ENCODE peak calls at places on chromosome 1, in five cellular contexts. V is nephron progenitor cell; E is stimulated activated CD4-positive, alpha-beta T cell treated with anti-CD3 and anti-CD28 coated beads, Interleukin-2, amount 100 ng/mL, for 48 hours; M is HS-5; P is stimulated activated CD8-positive, alpha-beta memory T cell treated with anti-CD3 and anti-CD28 coated beads, Interleukin-15, amount 100 ng/mL, for 48 hours. Y is an unnamed sample.

GRCh38 chr1:234823191-234824176 is 213.5 kb upstream of the IRF2BP2 start:
- DNase-seq in E (no peak), V (no peak), M (no peak), P (no peak), Y (no peak)

GRCh38 chr1:117001254-117001927 is at the start of gene CD101:
- DNase-seq in V (no peak), E (peak), P (no peak), M (no peak), Y (peak)

GRCh38 chr1:28035420-28035819 is 53.0 kb downstream of the EYA3 start:
- DNase-seq in P (no peak), E (no peak), M (no peak), V (no peak), Y (no peak)

GRCh38 chr1:21337459-21337930 is 47.2 kb upstream of the ECE1 start:
- DNase-seq in P (no peak), V (no peak), E (no peak), M (no peak), Y (no peak)

GRCh38 chr1:7650801-7651200 is 120.3 kb upstream of the VAMP3 start:
- DNase-seq in E (no peak), V (peak), P (no peak), M (no peak), Y (no peak)

GRCh38 chr1:21299007-21299406 is 8.7 kb upstream of the ECE1 start:
- DNase-seq in P (no peak), M (no peak), E (no peak), V (no peak), Y (no peak)

GRCh38 chr1:101183388-101183699 is 53.5 kb upstream of the S1PR1 start:
- DNase-seq in V (no peak), E (no peak), M (no peak), P (no peak), Y (no peak)

GRCh38 chr1:16144325-16145029 is 11.4 kb downstream of the EPHA2 start:
- DNase-seq in P (no peak), E (no peak), V (no peak), M (no peak), Y (no peak)

GRCh38 chr1:33392639-33393038 is 38.3 kb downstream of the PHC2 start:
- DNase-seq in P (no peak), E (no peak), V (no peak), M (no peak), Y (no peak)

GRCh38 chr1:46166521-46167462 is 8.1 kb upstream of the TSPAN1 start:
- DNase-seq in E (no peak), P (no peak), M (no peak), V (no peak), Y (no peak)

GRCh38 chr1:29501227-29501976 is 265.1 kb downstream of the PTPRU start:
- DNase-seq in E (no peak), P (no peak), M (no peak), V (no peak), Y (no peak)

GRCh38 chr1:58409826-58410225 is 136.7 kb downstream of the OMA1 start:
- DNase-seq in V (no peak), M (no peak), P (no peak), E (no peak), Y (no peak)

GRCh38 chr1:221829327-221830011 is 87.6 kb upstream of the DUSP10 start:
- DNase-seq in P (no peak), V (no peak), M (peak), E (peak), Y (no peak)

GRCh38 chr1:1687846-1688245 is 4.7 kb downstream of the SLC35E2B start:
- DNase-seq in P (no peak), V (no peak), E (no peak), M (no peak), Y (no peak)

GRCh38 chr1:110982320-110982719 is 18.6 kb upstream of the LRIF1 start:
- DNase-seq in M (no peak), E (no peak), P (no peak), V (no peak), Y (no peak)

GRCh38 chr1:112505878-112506277 is 2.9 kb upstream of the WNT2B start:
- DNase-seq in P (no peak), V (no peak), M (no peak), E (no peak), Y (no peak)

GRCh38 chr1:209157514-209158285 is 425.8 kb upstream of the CAMK1G start:
- DNase-seq in M (no peak), V (no peak), P (no peak), E (no peak), Y (no peak)